ENCODE peak calls at places on chromosomes 12 and 14, in four cellular contexts. A is AG10803, D is foreskin fibroblast, F is cardiac fibroblast. V is an unnamed sample.

GRCh38 chr12:101795786-101796185 is 35.0 kb downstream of the GNPTAB start:
- DNase-seq in A (no peak), D (no peak), F (no peak), V (no peak)

GRCh38 chr14:64060648-64061096 is 207.9 kb downstream of the SYNE2 start:
- DNase-seq in A (no peak), D (no peak), F (peak; percentile 46), V (peak; percentile 30)

GRCh38 chr14:38070213-38070612 is 137.5 kb upstream of the SSTR1 start:
- DNase-seq in A (no peak), D (no peak), F (no peak), V (no peak)

GRCh38 chr12:62784576-62784975 is 150.4 kb downstream of the PPM1H start:
- DNase-seq in A (no peak), D (no peak), F (peak; percentile 49), V (no peak)

GRCh38 chr14:22811752-22812151 is 3.5 kb downstream of the SLC7A7 start:
- DNase-seq in A (no peak), D (no peak), F (no peak), V (peak; percentile 26)

GRCh38 chr12:5377997-5378596 is 53.8 kb upstream of the NTF3 start:
- DNase-seq in A (peak; percentile 67), D (no peak), F (no peak), V (no peak)

GRCh38 chr12:38921025-38921677 is 15.8 kb upstream of the CPNE8 start:
- DNase-seq in A (peak; percentile 49), D (peak; percentile 2), F (peak; percentile 87), V (peak; percentile 72)

GRCh38 chr12:81942588-81942987 is 183.4 kb upstream of the PPFIA2 start:
- DNase-seq in A (no peak), D (no peak), F (no peak), V (no peak)

GRCh38 chr12:106302401-106303201 is at the start of gene TCP11L2:
- DNase-seq in A (peak; percentile 80), D (peak; percentile 60), F (peak; percentile 78), V (peak; percentile 79)

GRCh38 chr14:97456958-97457357 is 659.8 kb downstream of the VRK1 start:
- DNase-seq in A (peak; percentile 14), D (no peak), F (no peak), V (no peak)

GRCh38 chr12:71710276-71711125 is 24.6 kb downstream of the TMEM19 start:
- DNase-seq in A (peak; percentile 74), D (peak; percentile 76), F (peak; percentile 94), V (peak; percentile 76)

GRCh38 chr14:51776102-51776894 is 84.1 kb upstream of the GNG2 start:
- DNase-seq in A (peak; percentile 76), D (peak; percentile 52), F (peak; percentile 87), V (peak; percentile 85)

GRCh38 chr14:102071283-102071998 is 15.4 kb downstream of the HSP90AA1 start:
- DNase-seq in A (peak; percentile 54), D (peak; percentile 30), F (peak; percentile 59), V (peak; percentile 63)

GRCh38 chr12:117718141-117718540 is 250.6 kb downstream of the KSR2 start:
- DNase-seq in A (peak; percentile 75), D (no peak), F (no peak), V (no peak)

GRCh38 chr12:47251919-47252318 is 172.2 kb upstream of the AMIGO2 start:
- DNase-seq in A (no peak), D (no peak), F (no peak), V (no peak)

GRCh38 chr14:21933681-21934080 is 260.1 kb upstream of the OR4E1 start:
- DNase-seq in A (no peak), D (no peak), F (no peak), V (no peak)

GRCh38 chr14:31326111-31326510 is 94.2 kb downstream of the HEATR5A start:
- DNase-seq in A (peak; percentile 25), D (peak; percentile 39), F (peak; percentile 50), V (peak; percentile 41)

GRCh38 chr12:111248981-111249380 is 119.9 kb downstream of the PHETA1 start:
- DNase-seq in A (no peak), D (peak; percentile 37), F (peak; percentile 58), V (peak; percentile 16)

GRCh38 chr12:57738661-57739237 is at the start of gene AGAP2:
- DNase-seq in A (no peak), D (no peak), F (no peak), V (no peak)

GRCh38 chr12:57739914-57740538 is 1.5 kb upstream of the AGAP2 start:
- DNase-seq in A (no peak), D (no peak), F (no peak), V (no peak)

GRCh38 chr12:57739387-57739786 is 845 bp upstream of the AGAP2 start:
- DNase-seq in A (no peak), D (no peak), F (no peak), V (no peak)

GRCh38 chr12:57741413-57741789 is 2.9 kb upstream of the AGAP2 start:
- DNase-seq in A (no peak), D (no peak), F (no peak), V (no peak)

GRCh38 chr12:57740656-57741412 is 2.3 kb upstream of the AGAP2 start:
- DNase-seq in A (no peak), D (no peak), F (no peak), V (no peak)
- H3K4me3 ChIP-seq in A (no peak overlapping the region), D (no peak overlapping the region), F (no peak overlapping the region), V (no peak overlapping the region)

GRCh38 chr12:100234166-100234565 is 32.7 kb downstream of the DEPDC4 start:
- DNase-seq in A (peak; percentile 20), D (peak; percentile 43), F (peak; percentile 76), V (peak; percentile 13)

GRCh38 chr12:100229036-100229635 is 28.5 kb downstream of the ACTR6 start:
- DNase-seq in A (peak; percentile 3), D (no peak), F (peak; percentile 29), V (peak; percentile 29)

GRCh38 chr12:100225491-100225890 is 24.9 kb downstream of the ACTR6 start:
- DNase-seq in A (no peak), D (no peak), F (no peak), V (no peak)

GRCh38 chr12:100234591-100235304 is 32.1 kb downstream of the DEPDC4 start:
- DNase-seq in A (peak; percentile 65), D (peak; percentile 21), F (peak; percentile 76), V (peak; percentile 73)

GRCh38 chr12:100229876-100230275 is 29.3 kb downstream of the ACTR6 start:
- DNase-seq in A (no peak), D (no peak), F (no peak), V (no peak)
- TF ChIP-seq CTCF in A (no peak), D (no peak), F (no peak), V (no peak)

DNA sequence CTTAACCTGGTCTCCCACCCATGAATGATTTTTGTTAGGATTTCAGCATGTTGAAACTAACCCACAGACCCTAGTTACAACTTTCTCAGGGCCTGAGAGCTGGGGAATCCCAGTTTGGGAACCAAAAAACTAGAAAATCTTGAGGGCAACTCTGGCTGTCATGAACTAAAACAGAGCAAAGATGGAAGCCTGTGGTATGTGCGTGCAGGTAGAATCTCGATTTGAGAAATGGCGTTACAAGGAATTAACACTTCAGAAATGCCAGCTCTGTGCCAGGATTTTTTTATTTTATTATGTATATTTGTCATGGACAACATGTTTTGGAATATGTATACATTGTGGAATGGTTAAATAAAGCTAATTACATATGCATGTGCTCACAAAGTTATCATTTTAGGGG is 36.4 kb upstream of the BCL2L14 start:
- DNase-seq in A (no peak), D (no peak), F (no peak), V (no peak)
- H3K4me3 ChIP-seq in A (no peak overlapping the region), D (no peak overlapping the region), F (no peak overlapping the region), V (no peak overlapping the region)

GRCh38 chr12:128844031-128844635 is 9.1 kb upstream of the GLT1D1 start:
- DNase-seq in A (no peak), D (no peak), F (no peak), V (no peak)
- TF ChIP-seq CTCF in A (no peak), D (no peak), F (no peak), V (no peak)

DNA sequence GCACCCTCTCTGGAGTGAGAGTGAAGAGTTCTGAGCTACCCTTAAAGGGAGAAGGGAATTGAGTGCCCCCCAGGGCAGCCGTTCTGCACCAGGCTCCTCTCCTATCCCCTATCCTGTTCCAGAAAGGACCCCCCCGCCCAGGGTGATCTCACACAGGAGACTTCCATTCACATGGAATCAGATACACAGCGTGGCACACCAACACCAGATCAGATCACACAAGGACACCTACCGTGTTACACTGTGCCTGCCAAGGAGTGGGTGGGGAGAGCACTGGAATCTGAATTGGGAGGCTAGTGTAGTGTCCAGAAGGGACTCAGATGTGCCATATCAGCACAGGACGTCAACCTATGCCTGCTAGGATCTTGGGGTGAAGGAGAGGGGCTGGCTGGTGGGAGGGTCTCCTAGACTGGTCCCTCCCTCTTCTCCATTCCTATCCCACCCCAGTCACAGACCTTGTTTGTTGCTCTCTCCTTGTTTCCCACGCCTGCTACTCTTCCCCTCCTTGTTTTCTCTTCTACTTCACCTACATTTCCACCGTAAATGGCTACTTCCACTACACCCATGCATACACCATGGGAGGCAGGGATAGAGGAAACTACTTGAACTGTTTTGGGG is 2.3 kb downstream of the PTMS start:
- DNase-seq in A (no peak), D (no peak), F (no peak), V (no peak)
- H3K4me3 ChIP-seq in A (peak overlapping the region; percentile 87), D (peak overlapping the region; percentile 91), F (peak overlapping the region; percentile 91), V (peak overlapping the region; percentile 91)

DNA sequence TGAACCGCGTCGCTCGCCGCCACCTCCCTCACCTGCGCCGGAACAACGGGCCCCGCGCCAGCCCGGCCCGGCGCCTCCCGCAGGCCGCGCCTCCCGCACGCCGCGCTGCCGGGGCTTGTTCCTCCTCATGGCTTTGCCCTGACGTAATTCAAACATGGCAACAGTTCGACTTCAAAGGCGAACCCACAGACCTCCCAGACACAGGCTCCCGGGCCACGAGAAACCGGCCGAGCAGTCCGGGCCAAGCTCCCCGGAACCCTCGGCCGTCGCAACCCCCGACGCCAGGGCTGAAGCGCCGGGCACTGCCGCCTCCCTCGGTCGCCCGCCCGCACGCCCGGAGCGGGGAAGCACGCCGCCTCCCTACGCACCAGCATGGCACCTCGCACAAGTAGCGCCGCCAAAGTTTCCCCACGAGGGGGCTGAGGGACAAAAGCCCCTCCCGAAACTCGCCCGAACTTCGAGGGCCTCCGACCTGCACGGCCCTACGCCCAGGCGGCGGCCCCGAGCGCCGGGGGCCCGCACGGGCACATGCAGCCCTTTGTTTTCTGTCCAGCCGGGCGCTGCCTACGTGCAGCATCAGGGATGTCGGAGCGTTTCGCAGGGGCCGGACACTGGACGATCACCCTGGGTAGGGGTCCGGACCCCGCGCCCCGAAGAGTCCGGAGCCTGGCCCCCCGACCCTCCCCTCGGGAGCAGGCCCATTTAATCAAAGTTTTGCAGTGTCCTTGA is 1.7 kb downstream of the SINHCAF start:
- DNase-seq in A (peak; percentile 69), D (peak; percentile 57), F (peak; percentile 77), V (peak; percentile 77)
- TF ChIP-seq CTCF in A (no peak), D (no peak), F (no peak), V (no peak)

GRCh38 chr12:19239616-19240234 is 110.2 kb downstream of the PLEKHA5 start:
- DNase-seq in A (peak; percentile 50), D (no peak), F (peak; percentile 80), V (peak; percentile 74)

GRCh38 chr12:19239046-19239445 is 109.5 kb downstream of the PLEKHA5 start:
- DNase-seq in A (no peak), D (no peak), F (no peak), V (no peak)

GRCh38 chr12:19234991-19235876 is 105.7 kb downstream of the PLEKHA5 start:
- DNase-seq in A (peak; percentile 75), D (no peak), F (peak; percentile 55), V (peak; percentile 60)

GRCh38 chr12:19236656-19237055 is 107.1 kb downstream of the PLEKHA5 start:
- DNase-seq in A (peak; percentile 47), D (no peak), F (peak; percentile 74), V (peak; percentile 65)

GRCh38 chr12:19238520-19238919 is 109.0 kb downstream of the PLEKHA5 start:
- DNase-seq in A (no peak), D (no peak), F (no peak), V (no peak)
- H3K4me3 ChIP-seq in A (no peak overlapping the region), D (no peak overlapping the region), F (no peak overlapping the region), V (no peak overlapping the region)

GRCh38 chr12:1279050-1279449 is 288.0 kb downstream of the ERC1 start:
- DNase-seq in A (no peak), D (no peak), F (peak; percentile 17), V (no peak)
- TF ChIP-seq CTCF in A (peak; percentile 36), D (no peak), F (no peak), V (no peak)

V was measured in fibroblast of pulmonary artery.